ENCODE peak calls at places on chromosomes 7 and 10, in nine cellular contexts. X is activated T-helper 1 cell treated with anti-CD3 and anti-CD28 coated beads, Interleukin-12 subunit alpha, Interleukin-12 subunit beta, Interleukin-2, Interleukin-4 antibody, amounts not matched to agents 30 ng/mL and 10 ng/mL and 1 ng/mL, durations not matched to agents 14 hours and 24 hours and 36 hours; C is NCI-H1092 treated with DMSO at 0.1 percent for 48 hours; A is foreskin fibroblast; L is neural progenitor cell; G is hypothalamus; K is NB4; S is fibroblast of pulmonary artery; W is CD8-positive, alpha-beta memory T cell. U is an unnamed sample.

GRCh38 chr7:116834815-116835533 is 27.4 kb upstream of the CAPZA2 start:
- DNase-seq in W (no peak), K (no peak), S (peak), X (no peak), L (no peak), A (peak), C (no peak), G (no peak), U (no peak)

GRCh38 chr7:124440081-124440480 is 325.5 kb downstream of the GPR37 start:
- DNase-seq in W (no peak), G (no peak), X (no peak), C (no peak), S (no peak), K (no peak), A (peak), L (no peak), U (no peak)

GRCh38 chr7:36048141-36048901 is 104.7 kb upstream of the EEPD1 start:
- DNase-seq in A (peak), K (peak), C (no peak), G (no peak), S (peak), W (no peak), L (no peak), X (no peak), U (no peak)

GRCh38 chr10:60171436-60172013 is 218.2 kb downstream of the ANK3 start:
- DNase-seq in S (no peak), G (no peak), K (no peak), L (no peak), A (peak), C (no peak), W (no peak), X (no peak), U (no peak)

GRCh38 chr10:43136995-43137700 is 1.1 kb upstream of the CSGALNACT2 start:
- DNase-seq in X (no peak), C (peak), K (no peak), L (no peak), G (no peak), S (peak), A (peak), W (no peak), U (no peak)

GRCh38 chr10:129900825-129901224 is 63.2 kb downstream of the EBF3 start:
- DNase-seq in L (no peak), G (no peak), A (no peak), X (no peak), K (no peak), S (no peak), C (no peak), W (no peak), U (no peak)

GRCh38 chr10:78861456-78862327 is 207.1 kb upstream of the ZMIZ1 start:
- DNase-seq in L (no peak), W (no peak), G (no peak), C (peak), S (no peak), X (no peak), K (no peak), A (no peak), U (no peak)

GRCh38 chr7:44284881-44285541 is 40.4 kb downstream of the CAMK2B start:
- DNase-seq in L (no peak), G (no peak), K (no peak), C (no peak), X (no peak), S (no peak), W (no peak), A (no peak), U (no peak)

GRCh38 chr7:130393095-130393494 is 12.8 kb downstream of the CPA1 start:
- DNase-seq in C (no peak), L (no peak), W (no peak), A (peak), S (peak), K (no peak), G (no peak), X (no peak), U (no peak)

GRCh38 chr10:90859321-90859751 is 1.5 kb upstream of the HTR7 start:
- DNase-seq in G (no peak), C (no peak), X (no peak), L (no peak), A (peak), S (peak), K (peak), W (no peak), U (no peak)

GRCh38 chr7:39700932-39701331 is 77.6 kb downstream of the RALA start:
- DNase-seq in X (no peak), C (no peak), L (no peak), W (no peak), A (no peak), S (no peak), G (no peak), K (peak), U (no peak)

GRCh38 chr10:124647421-124648130 is 96.6 kb downstream of the FAM53B start:
- DNase-seq in G (no peak), C (no peak), S (peak), A (peak), K (peak), X (peak), L (no peak), W (peak), U (peak)

GRCh38 chr10:129873351-129873750 is 90.7 kb downstream of the EBF3 start:
- DNase-seq in A (no peak), S (no peak), X (no peak), C (no peak), L (no peak), W (no peak), K (no peak), G (no peak), U (no peak)

GRCh38 chr7:137454169-137455166 is 110.9 kb upstream of the PTN start:
- DNase-seq in X (no peak), S (peak), G (no peak), L (peak), A (peak), W (no peak), K (peak), C (peak), U (peak)

GRCh38 chr10:74297389-74298080 is 146.5 kb downstream of the ADK start:
- DNase-seq in X (no peak), A (peak), L (no peak), G (no peak), W (no peak), K (no peak), C (no peak), S (peak), U (no peak)

GRCh38 chr7:84364708-84365107 is 170.1 kb upstream of the SEMA3A start:
- DNase-seq in G (no peak), C (no peak), L (peak), K (no peak), W (no peak), S (peak), X (no peak), A (peak), U (no peak)

GRCh38 chr10:95273393-95274312 is 17.1 kb downstream of the PDLIM1 start:
- DNase-seq in G (no peak), S (peak), A (peak), L (no peak), C (no peak), X (no peak), W (no peak), K (no peak), U (no peak)

GRCh38 chr7:110835209-110835608 is 255.7 kb upstream of the LRRN3 start:
- DNase-seq in A (no peak), X (no peak), W (no peak), L (no peak), C (peak), K (no peak), G (no peak), S (no peak), U (peak)

U was measured in DMS153.